ENCODE peak calls at places on chromosomes 5 and 9, in four cellular contexts. M, S, A and I are unnamed samples.

GRCh38 chr5:82313016-82313415 is 34.9 kb upstream of the RPS23 start:
- DNase-seq in M (no peak), S (no peak), A (no peak), I (no peak)

GRCh38 chr5:150640311-150641005 is at the start of gene SYNPO:
- DNase-seq in M (peak), S (peak), A (no peak), I (no peak)

GRCh38 chr9:123399803-123400378 is 43.9 kb downstream of the CRB2 start:
- DNase-seq in M (no peak), S (no peak), A (peak), I (no peak)

GRCh38 chr9:134568756-134569155 is 72.8 kb upstream of the COL5A1 start:
- DNase-seq in M (no peak), S (no peak), A (no peak), I (no peak)

GRCh38 chr9:122374885-122375420 is 4.1 kb downstream of the PTGS1 start:
- DNase-seq in M (peak), S (peak), A (peak), I (no peak)

GRCh38 chr9:93126825-93127368 is 7.2 kb downstream of the NINJ1 start:
- DNase-seq in M (peak), S (no peak), A (peak), I (no peak)

GRCh38 chr5:115555084-115555633 is 10.6 kb upstream of the FEM1C start:
- DNase-seq in M (no peak), S (no peak), A (no peak), I (no peak)

GRCh38 chr5:95471447-95471846 is 80.3 kb downstream of the FAM81B start:
- DNase-seq in M (no peak), S (no peak), A (no peak), I (no peak)

GRCh38 chr9:20369391-20369790 is 252.9 kb downstream of the MLLT3 start:
- DNase-seq in M (no peak), S (no peak), A (no peak), I (no peak)

GRCh38 chr5:6158974-6159863 is 219.1 kb downstream of the MED10 start:
- DNase-seq in M (no peak), S (peak), A (no peak), I (no peak)

GRCh38 chr5:6162175-6162574 is 216.2 kb downstream of the MED10 start:
- DNase-seq in M (no peak), S (peak), A (no peak), I (no peak)

GRCh38 chr5:136984772-136985455 is 514.2 kb downstream of the SPOCK1 start:
- DNase-seq in M (no peak), S (no peak), A (no peak), I (no peak)

GRCh38 chr5:125384071-125384470 is 637.6 kb upstream of the ZNF608 start:
- DNase-seq in M (no peak), S (no peak), A (no peak), I (no peak)

GRCh38 chr5:39758426-39758825 is 333.6 kb upstream of the DAB2 start:
- DNase-seq in M (no peak), S (no peak), A (no peak), I (no peak)

GRCh38 chr9:72882117-72882775 is 70.6 kb downstream of the ALDH1A1 start:
- DNase-seq in M (peak), S (no peak), A (no peak), I (no peak)

GRCh38 chr5:55633574-55634203 is 78.4 kb downstream of the SLC38A9 start:
- DNase-seq in M (no peak), S (peak), A (no peak), I (no peak)

GRCh38 chr5:147996379-147996778 is 67.4 kb upstream of the SPINK5 start:
- DNase-seq in M (no peak), S (no peak), A (no peak), I (no peak)